ENCODE peak calls at places on chromosomes 3 and 15, in eight cellular contexts. D is choroid plexus epithelial cell, F is glutamatergic neuron, O is heart right ventricle, K is neural crest cell, Y is upper lobe of right lung, W is astrocyte, L is Peyer's patch. Q is an unnamed sample.

GRCh38 chr3:134677196-134677986 is 26.6 kb upstream of the KY start:
- DNase-seq in D (no peak), F (no peak), O (no peak), K (no peak), Y (no peak), W (no peak), L (no peak), Q (no peak)

GRCh38 chr15:91329914-91330313 is 229.9 kb downstream of the SV2B start:
- DNase-seq in D (no peak), F (no peak), O (no peak), K (no peak), Y (no peak), W (no peak), L (no peak), Q (no peak)

GRCh38 chr3:50204804-50205718 is at the start of gene SLC38A3:
- DNase-seq in D (no peak), F (peak; percentile 68), O (peak; percentile 47), K (peak; percentile 48), Y (no peak), W (no peak), L (no peak), Q (peak; percentile 67)

GRCh38 chr3:31871939-31872507 is 109.0 kb downstream of the OSBPL10 start:
- DNase-seq in D (peak; percentile 10), F (no peak), O (no peak), K (no peak), Y (no peak), W (no peak), L (no peak), Q (no peak)

GRCh38 chr15:28952666-28953491 is 67.1 kb downstream of the APBA2 start:
- DNase-seq in D (peak; percentile 57), F (no peak), O (no peak), K (no peak), Y (no peak), W (no peak), L (peak; percentile 18), Q (no peak)

GRCh38 chr15:90002428-90002844 is 1.3 kb downstream of the ZNF710 start:
- DNase-seq in D (peak; percentile 42), F (peak; percentile 43), O (peak; percentile 53), K (no peak), Y (peak; percentile 78), W (peak; percentile 29), L (peak; percentile 74), Q (peak; percentile 60)

GRCh38 chr3:127815641-127816605 is 6.4 kb downstream of the MGLL start:
- DNase-seq in D (no peak), F (no peak), O (no peak), K (no peak), Y (no peak), W (no peak), L (peak; percentile 85), Q (no peak)

GRCh38 chr3:49263490-49263889 is 13.5 kb downstream of the C3orf62 start:
- DNase-seq in D (no peak), F (no peak), O (no peak), K (no peak), Y (no peak), W (no peak), L (no peak), Q (no peak)

DNA sequence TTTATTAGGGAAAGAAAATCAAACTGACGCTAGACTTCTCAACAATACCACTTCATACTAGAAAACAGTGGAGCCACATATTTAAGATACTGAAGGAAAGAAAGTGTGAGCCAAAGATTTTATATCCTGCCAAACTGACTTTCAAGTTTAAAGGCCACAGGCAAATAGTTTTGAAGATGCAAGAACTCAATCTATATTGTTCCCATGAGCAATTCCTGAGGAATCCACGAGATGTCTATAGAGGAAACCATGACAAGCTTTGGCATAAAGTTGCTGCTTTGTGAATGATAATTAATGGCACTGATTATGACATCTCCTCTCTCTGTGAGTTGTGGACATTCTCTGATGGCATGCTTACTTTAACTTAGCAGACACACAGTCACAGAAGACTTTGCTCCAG is 276.1 kb upstream of the GOLGA6L4 start:
- DNase-seq in D (no peak), F (no peak), O (no peak), K (no peak), Y (no peak), W (no peak), L (no peak), Q (no peak)
- TF ChIP-seq CTCF in D (no peak), F (no peak), O (no peak), K (no peak), Y (no peak), W (no peak), L (no peak), Q (no peak)

DNA sequence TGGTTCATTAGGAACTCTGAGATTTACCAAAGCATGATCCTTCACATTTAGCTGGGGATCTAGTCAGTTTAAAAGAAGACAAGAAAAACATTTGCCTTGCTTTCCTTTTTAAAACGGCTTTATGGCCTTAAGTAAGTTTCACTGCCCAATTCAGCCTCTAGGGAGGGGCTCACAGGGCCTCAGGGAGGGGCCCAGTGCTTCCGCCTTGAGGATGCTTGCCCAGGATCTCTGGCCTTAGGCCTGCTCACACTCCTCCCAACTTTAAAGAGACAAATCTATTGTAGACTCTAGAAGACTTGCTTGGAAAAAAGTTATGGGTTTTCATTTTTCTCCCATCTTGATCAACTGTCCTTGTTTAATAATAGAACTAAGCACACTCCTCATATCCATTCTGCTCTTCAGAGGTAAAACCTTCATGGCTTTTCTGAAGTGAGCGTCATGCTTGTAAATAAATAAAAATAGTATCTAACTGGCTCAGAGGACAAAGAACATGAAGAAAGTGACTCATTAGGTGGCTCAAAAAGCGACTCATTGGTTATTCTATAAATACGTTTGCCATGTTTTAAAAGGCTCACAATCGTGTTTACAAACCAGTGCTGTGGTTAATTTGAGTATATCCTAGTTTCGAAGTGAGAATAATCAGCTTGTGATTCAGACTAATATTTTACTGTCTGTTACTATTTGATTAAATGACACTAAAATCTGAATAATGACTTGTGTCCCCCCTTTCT is 13.7 kb downstream of the PDHB start:
- DNase-seq in D (no peak), F (no peak), O (peak; percentile 45), K (no peak), Y (no peak), W (no peak), L (peak; percentile 66), Q (no peak)
- TF ChIP-seq CTCF in D (no peak), F (no peak), O (no peak), K (no peak), Y (no peak), W (no peak), L (peak; percentile 12), Q (no peak)

DNA sequence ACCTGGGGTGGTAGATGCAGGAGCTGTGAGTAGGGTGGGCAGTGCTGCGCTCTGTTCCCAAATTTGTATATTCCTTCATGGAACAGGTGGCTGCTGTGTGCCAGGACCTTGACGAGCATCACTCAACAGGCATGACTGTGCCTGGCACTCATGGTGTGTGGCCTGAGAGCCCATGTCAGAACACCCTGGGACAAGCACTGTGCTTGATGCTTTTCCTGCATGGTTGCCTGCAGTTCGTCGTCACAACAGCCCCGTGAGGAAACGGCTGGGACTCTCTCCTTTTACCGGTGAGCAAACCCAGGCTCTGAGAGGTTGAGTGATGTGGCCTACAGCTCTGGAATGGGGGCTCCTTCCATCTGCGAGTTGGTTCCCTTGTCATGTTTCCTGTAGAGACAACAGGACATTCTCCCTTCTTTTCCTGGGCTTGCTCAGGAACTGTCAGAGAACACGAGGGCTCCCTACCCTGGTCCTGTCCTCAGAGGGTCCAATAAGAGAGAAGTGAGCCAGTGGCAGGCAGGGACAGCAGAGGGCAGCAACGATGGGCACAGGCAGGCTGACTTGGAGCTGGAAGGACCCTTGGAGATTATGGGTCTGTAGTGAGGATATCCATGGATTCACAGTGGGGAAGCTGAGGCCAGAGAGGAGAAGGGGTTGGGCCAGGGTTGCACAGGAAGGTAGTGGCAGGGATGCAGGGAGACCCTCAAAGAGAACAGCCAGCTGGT is 37.4 kb downstream of the PRKCD start:
- DNase-seq in D (no peak), F (no peak), O (no peak), K (no peak), Y (no peak), W (no peak), L (no peak), Q (no peak)
- TF ChIP-seq CTCF in D (peak; percentile 22), F (no peak), O (no peak), K (no peak), Y (no peak), W (no peak), L (no peak), Q (no peak)

DNA sequence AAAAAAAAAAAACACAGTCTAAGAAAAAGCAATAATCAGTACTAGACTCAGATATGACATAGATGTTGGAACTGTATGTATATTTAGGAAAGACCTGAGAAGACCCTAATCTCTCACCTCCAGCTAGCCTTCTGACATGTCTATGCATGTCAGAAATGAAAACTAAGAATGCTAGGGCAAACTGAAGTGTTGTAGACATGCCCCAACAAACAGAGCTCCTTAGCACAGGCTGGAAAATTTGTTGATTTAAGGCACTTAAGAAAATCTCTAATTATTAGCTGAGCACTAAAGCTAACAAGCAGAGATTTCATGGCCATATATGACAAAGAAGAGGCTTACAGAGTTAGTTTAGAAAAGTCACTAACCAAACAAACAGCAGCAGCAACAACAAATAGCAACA is 45.5 kb upstream of the PRSS50 start:
- DNase-seq in D (no peak), F (no peak), O (no peak), K (no peak), Y (no peak), W (no peak), L (no peak), Q (no peak)
- TF ChIP-seq CTCF in D (no peak), F (no peak), O (no peak), K (no peak), Y (no peak), W (no peak), L (no peak), Q (no peak)

DNA sequence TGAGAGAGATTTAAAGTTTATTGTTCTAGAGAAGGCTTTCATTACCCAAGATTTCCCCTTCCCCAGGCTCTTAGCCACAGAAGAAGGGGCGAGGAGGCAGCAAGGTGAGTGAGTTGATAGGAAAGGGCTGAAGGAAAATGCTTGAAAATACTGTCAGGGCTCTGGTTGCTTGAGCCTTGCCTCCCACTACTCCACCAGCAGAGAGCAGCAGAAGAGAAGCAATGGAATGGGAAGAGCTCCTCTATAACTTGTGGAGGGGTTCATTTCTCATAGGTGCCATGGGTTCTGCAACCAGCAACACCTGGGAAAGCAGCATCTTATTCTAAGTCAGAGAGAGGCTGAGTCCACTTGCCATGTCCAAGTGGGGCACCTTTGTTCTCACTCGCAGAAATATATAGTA is 184.0 kb upstream of the CNTN6 start:
- DNase-seq in D (peak; percentile 19), F (peak; percentile 32), O (no peak), K (no peak), Y (no peak), W (no peak), L (no peak), Q (no peak)
- TF ChIP-seq CTCF in D (peak; percentile 53), F (peak; percentile 27), O (no peak), K (peak; percentile 56), Y (no peak), W (peak; percentile 22), L (no peak), Q (no peak)

DNA sequence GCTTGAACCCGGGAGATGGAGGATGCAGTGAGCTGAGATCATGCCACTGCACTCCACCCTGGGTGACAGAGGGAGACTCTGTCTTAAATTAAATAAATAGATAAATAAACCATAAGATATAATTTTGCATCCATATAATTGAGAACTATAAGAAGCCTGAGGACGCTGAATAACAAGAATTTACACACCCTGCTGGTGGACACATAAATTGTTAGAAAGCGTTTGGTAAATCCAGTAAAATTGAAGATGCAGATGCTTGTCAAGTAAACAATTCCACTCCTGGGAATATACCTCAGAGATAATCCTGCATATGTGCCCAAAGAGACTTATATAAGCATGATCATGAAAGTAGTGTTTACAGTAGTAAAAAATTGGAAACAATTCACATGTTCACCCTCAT is 41.7 kb downstream of the TTC23 start:
- DNase-seq in D (peak; percentile 14), F (no peak), O (no peak), K (no peak), Y (no peak), W (no peak), L (no peak), Q (no peak)
- TF ChIP-seq CTCF in D (peak; percentile 4), F (no peak), O (no peak), K (peak; percentile 13), Y (no peak), W (no peak), L (no peak), Q (no peak)

Q was measured in mesothelial cell of epicardium.